ENCODE peak calls at places on chromosomes 11 and 22, in four cellular contexts. O, Y, J and N are unnamed samples. For H3K27me3, the result is how much of the 10 kb centered on the place peaks cover.

GRCh38 chr11:73124796-73125195 is 17.3 kb downstream of the FCHSD2 start:
- DNase-seq in O (no peak), Y (no peak), J (no peak), N (no peak)

GRCh38 chr11:93845181-93846092 is 5.0 kb downstream of the VSTM5 start:
- DNase-seq in O (peak), Y (no peak), J (no peak), N (no peak)

GRCh38 chr11:72753341-72754148 is 1.3 kb upstream of the ARAP1 start:
- DNase-seq in O (no peak), Y (no peak), J (no peak), N (no peak)

GRCh38 chr11:17986711-17987220 is 26.1 kb downstream of the SERGEF start:
- DNase-seq in O (no peak), Y (no peak), J (no peak), N (no peak)

GRCh38 chr11:43920598-43921419 is 21.6 kb upstream of the C11orf96 start:
- DNase-seq in O (no peak), Y (peak), J (no peak), N (no peak)

GRCh38 chr11:103441021-103441420 is 331.8 kb downstream of the DYNC2H1 start:
- DNase-seq in O (no peak), Y (no peak), J (no peak), N (no peak)

GRCh38 chr11:77412814-77413213 is 61.1 kb downstream of the PAK1 start:
- DNase-seq in O (no peak), Y (no peak), J (no peak), N (no peak)

GRCh38 chr11:120378474-120378873 is 42.3 kb downstream of the ARHGEF12 start:
- DNase-seq in O (no peak), Y (no peak), J (no peak), N (no peak)

GRCh38 chr11:119433369-119433749 is 10.4 kb upstream of the THY1 start:
- DNase-seq in O (no peak), Y (no peak), J (no peak), N (no peak)

GRCh38 chr11:77779935-77780334 is 40.6 kb downstream of the RSF1 start:
- DNase-seq in O (no peak), Y (no peak), J (no peak), N (no peak)

GRCh38 chr11:75561426-75562047 is 516 bp upstream of the SERPINH1 start:
- DNase-seq in O (no peak), Y (no peak), J (no peak), N (no peak)

GRCh38 chr11:109247071-109247470 is 174.9 kb upstream of the C11orf87 start:
- DNase-seq in O (no peak), Y (no peak), J (no peak), N (no peak)

GRCh38 chr22:38881464-38881871 is 9.5 kb upstream of the CBX6 start:
- DNase-seq in O (no peak), Y (no peak), J (no peak), N (no peak)

GRCh38 chr11:12552677-12553076 is 121.5 kb upstream of the TEAD1 start:
- DNase-seq in O (no peak), Y (no peak), J (no peak), N (no peak)

GRCh38 chr11:114196994-114197702 is 99.1 kb upstream of the NNMT start:
- DNase-seq in O (no peak), Y (no peak), J (no peak), N (no peak)

GRCh38 chr22:19232620-19233019 is 54.1 kb upstream of the SLC25A1 start:
- DNase-seq in O (peak), Y (no peak), J (no peak), N (no peak)

GRCh38 chr11:118996926-118997626 is 862 bp upstream of the CENATAC start:
- DNase-seq in O (peak), Y (peak), J (peak), N (no peak)

GRCh38 chr11:72343159-72343756 is 91.1 kb downstream of the CLPB start:
- DNase-seq in O (no peak), Y (no peak), J (no peak), N (no peak)

GRCh38 chr11:86977441-86978050 is 22.4 kb upstream of the FZD4 start:
- DNase-seq in O (no peak), Y (no peak), J (no peak), N (no peak)
- TF ChIP-seq NRF1 in O (no peak), Y (no peak), J (no peak), N (no peak)

GRCh38 chr22:49458708-49459099 is 369.0 kb downstream of the BRD1 start:
- DNase-seq in O (no peak), Y (no peak), J (no peak), N (no peak)
- H3K27me3 ChIP-seq in O (under half), Y (under half), J (under half), N (under half)

DNA sequence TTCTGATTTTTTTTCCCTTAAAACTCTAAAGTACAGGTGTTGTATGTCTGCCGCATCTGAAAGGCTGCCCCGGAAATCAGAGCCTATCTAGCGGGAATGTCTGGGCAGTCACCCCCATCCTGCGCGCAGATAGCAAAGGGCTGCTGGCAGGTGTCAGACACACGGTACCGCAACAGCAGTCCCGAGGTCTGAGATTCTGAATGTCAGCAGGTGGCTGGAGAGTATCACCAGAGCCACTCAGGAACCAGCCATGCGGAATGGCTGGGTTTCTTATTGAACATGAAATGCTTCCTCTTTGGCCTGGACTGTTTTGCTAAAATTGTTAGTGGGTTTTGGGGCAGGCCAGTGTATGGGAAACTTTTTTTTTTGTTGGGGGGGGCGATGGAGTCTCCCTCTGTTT is 53.3 kb downstream of the CERK start:
- DNase-seq in O (no peak), Y (no peak), J (peak), N (no peak)
- TF ChIP-seq NRF1 in O (no peak), Y (no peak), J (no peak), N (no peak)

DNA sequence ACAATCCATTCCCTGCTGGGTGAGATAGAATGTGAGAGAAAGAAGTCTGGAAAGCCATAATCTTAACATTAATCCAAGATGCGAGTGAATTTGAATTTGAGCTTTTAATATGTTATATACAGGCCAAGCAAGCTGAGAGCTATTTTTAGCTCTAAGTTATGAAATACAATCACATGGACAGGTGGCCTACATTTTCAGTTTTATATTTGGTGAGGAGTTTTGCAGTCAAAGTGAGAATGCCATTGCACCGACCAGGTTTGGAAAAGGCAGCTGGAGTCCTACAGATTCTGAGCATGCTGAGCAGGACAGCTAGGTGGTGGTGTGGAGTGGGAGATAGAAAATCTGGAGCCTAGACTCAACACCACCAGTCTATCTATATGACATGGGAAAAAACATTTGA is 12.0 kb downstream of the OR5B21 start:
- DNase-seq in O (no peak), Y (no peak), J (no peak), N (no peak)
- H3K27me3 ChIP-seq in O (under half), Y (under half), J (under half), N (under half)

GRCh38 chr11:66958232-66958955 is at the start of gene PC:
- DNase-seq in O (peak), Y (peak), J (peak), N (peak)

GRCh38 chr11:66958956-66959274 is 732 bp upstream of the PC start:
- DNase-seq in O (no peak), Y (no peak), J (no peak), N (no peak)

GRCh38 chr11:66953431-66953833 is 4.8 kb downstream of the PC start:
- DNase-seq in O (no peak), Y (no peak), J (no peak), N (no peak)

GRCh38 chr11:66957971-66958231 is 282 bp downstream of the PC start:
- DNase-seq in O (peak), Y (peak), J (no peak), N (no peak)

DNA sequence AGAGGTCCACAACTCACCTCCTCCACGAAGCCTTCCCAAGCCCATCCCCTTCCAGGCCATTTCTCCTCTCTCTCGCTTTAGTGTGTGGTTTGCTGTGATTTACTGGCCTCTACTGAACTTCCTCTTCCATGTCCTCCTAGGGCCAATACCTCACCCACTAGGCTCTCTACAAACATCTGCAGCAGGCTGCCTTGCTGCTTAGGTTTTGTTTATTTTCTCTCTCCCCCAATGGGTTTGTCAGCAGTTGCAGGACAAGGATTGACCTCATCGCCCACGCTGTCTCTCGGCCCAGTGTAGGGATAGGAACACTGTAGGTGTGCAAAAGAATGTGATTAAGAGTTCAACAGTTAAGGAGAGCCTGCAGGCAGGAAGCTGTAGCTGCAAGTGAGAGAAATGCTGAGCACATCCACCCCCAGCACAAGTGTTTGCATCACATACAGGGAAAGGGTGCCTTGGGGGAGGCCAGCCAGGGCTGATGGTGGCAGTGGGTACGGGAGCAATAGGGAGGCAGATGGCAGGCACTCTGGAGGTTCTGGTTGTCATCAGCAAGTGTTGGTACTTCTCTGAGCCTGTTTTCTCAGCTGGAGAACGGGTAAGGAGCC is 1.4 kb downstream of the PC start:
- DNase-seq in O (no peak), Y (no peak), J (no peak), N (no peak)
- TF ChIP-seq NRF1 in O (no peak), Y (no peak), J (no peak), N (no peak)

GRCh38 chr22:46828323-46829139 is 66.1 kb downstream of the TBC1D22A start:
- DNase-seq in O (peak), Y (no peak), J (no peak), N (peak)
- H3K27me3 ChIP-seq in O (under half), Y (under half), J (under half), N (under half)

GRCh38 chr22:46055176-46055850 is 78.4 kb upstream of the WNT7B start:
- DNase-seq in O (peak), Y (no peak), J (no peak), N (no peak)
- TF ChIP-seq NRF1 in O (no peak), Y (no peak), J (no peak), N (no peak)

DNA sequence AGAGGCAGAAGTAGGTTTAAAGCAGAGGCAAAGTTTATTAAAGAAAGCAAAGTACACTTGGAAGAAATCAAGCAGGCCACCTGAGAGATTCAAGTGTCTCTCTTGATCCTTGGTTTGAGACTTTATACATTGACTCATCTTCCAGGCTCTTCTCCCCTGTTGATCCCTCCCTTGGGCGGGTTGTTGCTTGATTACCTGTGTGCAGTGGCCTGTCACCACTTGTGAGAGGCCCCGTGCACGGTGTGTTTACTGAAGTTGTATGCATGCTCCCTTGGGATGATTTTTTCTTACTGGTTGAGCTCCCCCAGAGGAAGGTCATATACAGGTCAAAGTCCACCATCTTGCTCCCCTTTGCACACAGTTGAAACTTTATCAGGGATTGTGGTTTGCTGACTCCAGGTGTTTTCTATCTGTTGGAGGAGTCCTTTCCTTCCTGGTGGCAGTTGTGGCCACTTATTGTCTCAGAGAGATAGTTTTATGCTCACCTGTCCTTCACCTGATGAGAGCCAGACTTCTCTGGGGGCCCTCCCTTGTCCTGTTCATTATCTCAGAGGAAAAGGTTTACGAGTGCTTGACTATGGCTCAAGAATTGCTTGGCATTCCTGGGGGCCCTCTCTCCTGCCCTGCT is 16.3 kb upstream of the RBMXL2 start:
- DNase-seq in O (no peak), Y (peak), J (no peak), N (no peak)
- H3K27me3 ChIP-seq in O (under half), Y (under half), J (under half), N (under half)

DNA sequence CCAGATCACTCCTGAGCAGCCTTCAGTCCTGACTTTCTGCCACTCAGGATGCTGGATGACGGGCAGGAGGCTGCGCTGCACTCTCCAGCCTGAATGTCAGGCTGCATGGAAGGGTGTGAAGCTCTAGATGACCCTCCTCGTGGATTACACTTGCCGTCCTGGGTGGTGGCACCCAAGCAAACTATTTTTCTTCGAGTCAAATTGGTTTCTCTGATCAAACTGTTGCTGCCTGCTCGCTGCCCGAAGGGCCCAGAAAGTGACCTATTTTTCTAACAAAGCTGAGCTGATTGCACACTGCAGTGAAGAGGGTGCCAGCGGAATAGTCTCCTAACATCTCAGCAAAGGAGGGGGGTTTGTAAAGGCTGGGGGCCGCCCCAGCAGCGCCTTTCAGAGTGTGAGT is 537.9 kb downstream of the BRD1 start:
- DNase-seq in O (no peak), Y (no peak), J (no peak), N (no peak)
- TF ChIP-seq NRF1 in O (no peak), Y (no peak), J (no peak), N (no peak)

GRCh38 chr11:59615637-59616395 is at the start of gene OSBP:
- DNase-seq in O (peak), Y (peak), J (peak), N (peak)

GRCh38 chr11:59614277-59615131 is 1.1 kb downstream of the OSBP start:
- DNase-seq in O (no peak), Y (peak), J (no peak), N (no peak)

GRCh38 chr11:59615132-59615636 is 390 bp downstream of the OSBP start:
- DNase-seq in O (no peak), Y (peak), J (no peak), N (peak)

GRCh38 chr11:59616396-59616982 is 915 bp upstream of the OSBP start:
- DNase-seq in O (no peak), Y (peak), J (no peak), N (no peak)

DNA sequence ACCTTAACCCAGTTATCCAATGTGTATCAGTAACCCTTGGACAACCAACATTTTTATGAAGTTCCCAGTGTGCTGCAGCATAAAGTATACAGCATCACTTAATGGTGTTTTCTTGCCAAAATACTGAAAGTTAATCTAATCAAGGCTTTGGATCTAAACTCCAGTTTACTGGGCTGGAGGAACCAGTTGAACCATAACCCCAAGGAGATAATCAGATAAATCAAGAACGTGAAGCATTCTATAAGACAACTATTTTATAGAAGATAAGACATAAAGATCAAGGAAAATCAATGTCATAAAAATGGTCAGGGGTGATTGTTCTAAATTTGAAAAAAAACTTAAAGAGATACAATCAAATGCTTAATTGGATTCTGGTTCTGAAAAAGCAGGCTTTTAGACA is 2.3 kb upstream of the OSBP start:
- DNase-seq in O (no peak), Y (no peak), J (no peak), N (no peak)
- H3K27me3 ChIP-seq in O (under half), Y (under half), J (under half), N (under half)